ENCODE peak calls at places on chromosomes 6 and 20, in ten cellular contexts. V is ascending aorta; J is lower lobe of right lung; D is cardiac muscle cell; Z is psoas muscle; Q is prostate gland; A is endodermal cell; W is CD4-positive, alpha-beta memory T cell; O is mesendoderm; G is body of pancreas. U is an unnamed sample. For H3K4me1, the result is how much of the 10 kb centered on the place peaks cover.

GRCh38 chr6:148247386-148248063 is 95.1 kb upstream of the SASH1 start:
- DNase-seq in V (no peak), J (no peak), D (no peak), Z (no peak), Q (no peak), A (no peak), W (no peak), O (no peak), G (no peak), U (no peak)

GRCh38 chr6:44178424-44179071 is 19.9 kb downstream of the CAPN11 start:
- DNase-seq in V (no peak), J (peak), D (no peak), Z (no peak), Q (no peak), A (no peak), W (no peak), O (no peak), G (no peak), U (no peak)

GRCh38 chr6:105810105-105810921 is 275.8 kb upstream of the PRDM1 start:
- DNase-seq in V (no peak), J (peak), D (no peak), Z (peak), Q (no peak), A (no peak), W (peak), O (peak), G (no peak), U (no peak)

GRCh38 chr20:10453241-10453640 is 18.1 kb downstream of the SLX4IP start:
- DNase-seq in V (no peak), J (no peak), D (no peak), Z (no peak), Q (no peak), A (no peak), W (peak), O (no peak), G (no peak), U (no peak)

GRCh38 chr20:63807654-63808053 is 23.4 kb downstream of the ZBTB46 start:
- DNase-seq in V (no peak), J (no peak), D (no peak), Z (no peak), Q (no peak), A (no peak), W (no peak), O (no peak), G (no peak), U (no peak)

GRCh38 chr6:10411131-10411914 is 3.6 kb downstream of the TFAP2A start:
- DNase-seq in V (no peak), J (no peak), D (no peak), Z (no peak), Q (no peak), A (peak), W (no peak), O (peak), G (no peak), U (no peak)

GRCh38 chr6:170297577-170298330 is 6.9 kb upstream of the DLL1 start:
- DNase-seq in V (peak), J (no peak), D (no peak), Z (no peak), Q (no peak), A (peak), W (no peak), O (no peak), G (no peak), U (no peak)

GRCh38 chr6:85348643-85349042 is 101.2 kb upstream of the NT5E start:
- DNase-seq in V (no peak), J (no peak), D (no peak), Z (no peak), Q (no peak), A (no peak), W (no peak), O (peak), G (no peak), U (no peak)

GRCh38 chr6:88662653-88663174 is 300.7 kb downstream of the RNGTT start:
- DNase-seq in V (no peak), J (no peak), D (no peak), Z (no peak), Q (no peak), A (no peak), W (no peak), O (no peak), G (no peak), U (no peak)

GRCh38 chr20:25284131-25284601 is 36.3 kb downstream of the PYGB start:
- DNase-seq in V (peak), J (peak), D (no peak), Z (no peak), Q (no peak), A (no peak), W (no peak), O (no peak), G (no peak), U (no peak)

GRCh38 chr20:15616626-15617025 is 956.6 kb downstream of the KIF16B start:
- DNase-seq in V (no peak), J (no peak), D (no peak), Z (no peak), Q (no peak), A (no peak), W (no peak), O (no peak), G (no peak), U (no peak)

GRCh38 chr6:87104657-87105056 is 9.8 kb upstream of the CGA start:
- DNase-seq in V (no peak), J (no peak), D (no peak), Z (no peak), Q (no peak), A (no peak), W (no peak), O (no peak), G (no peak), U (no peak)

GRCh38 chr6:155201461-155202226 is 62.2 kb upstream of the CLDN20 start:
- DNase-seq in V (no peak), J (no peak), D (no peak), Z (no peak), Q (no peak), A (no peak), W (no peak), O (no peak), G (no peak), U (no peak)

GRCh38 chr6:100372326-100372725 is 92.4 kb downstream of the SIM1 start:
- DNase-seq in V (no peak), J (no peak), D (no peak), Z (no peak), Q (no peak), A (no peak), W (no peak), O (no peak), G (no peak), U (no peak)

GRCh38 chr20:55561259-55561658 is 444.1 kb downstream of the CBLN4 start:
- DNase-seq in V (no peak), J (no peak), D (no peak), Z (no peak), Q (no peak), A (no peak), W (no peak), O (no peak), G (no peak), U (no peak)

GRCh38 chr6:162829013-162829742 is 101.4 kb downstream of the PACRG start:
- DNase-seq in V (no peak), J (no peak), D (no peak), Z (no peak), Q (no peak), A (no peak), W (no peak), O (no peak), G (no peak), U (no peak)

GRCh38 chr20:63082308-63082938 is 75.7 kb upstream of the BHLHE23 start:
- DNase-seq in V (peak), J (peak), D (peak), Z (peak), Q (no peak), A (peak), W (no peak), O (peak), G (no peak), U (peak)

GRCh38 chr20:37914672-37915433 is 11.9 kb downstream of the VSTM2L start:
- DNase-seq in V (no peak), J (no peak), D (peak), Z (no peak), Q (no peak), A (peak), W (peak), O (peak), G (no peak), U (peak)

GRCh38 chr6:11848252-11848651 is 69.6 kb upstream of the ADTRP start:
- DNase-seq in V (no peak), J (no peak), D (no peak), Z (no peak), Q (no peak), A (no peak), W (no peak), O (no peak), G (no peak), U (no peak)

GRCh38 chr6:55963301-55963700 is 87.9 kb upstream of the BMP5 start:
- DNase-seq in V (no peak), J (no peak), D (peak), Z (no peak), Q (no peak), A (peak), W (no peak), O (peak), G (no peak), U (no peak)

GRCh38 chr6:119148102-119148824 is 69.8 kb upstream of the FAM184A start:
- DNase-seq in V (peak), J (no peak), D (peak), Z (no peak), Q (peak), A (peak), W (no peak), O (peak), G (peak), U (no peak)

GRCh38 chr6:158567871-158568401 is 8.0 kb downstream of the TMEM181 start:
- DNase-seq in V (peak), J (no peak), D (no peak), Z (no peak), Q (no peak), A (no peak), W (peak), O (no peak), G (no peak), U (no peak)

GRCh38 chr6:34021839-34022190 is 124.1 kb downstream of the GRM4 start:
- DNase-seq in V (no peak), J (peak), D (no peak), Z (peak), Q (peak), A (no peak), W (no peak), O (no peak), G (no peak), U (no peak)

GRCh38 chr6:159676804-159677203 is 16.2 kb downstream of the SOD2 start:
- DNase-seq in V (no peak), J (no peak), D (no peak), Z (no peak), Q (no peak), A (no peak), W (no peak), O (no peak), G (no peak), U (no peak)

GRCh38 chr20:62914970-62915457 is 11.3 kb downstream of the DIDO1 start:
- DNase-seq in V (no peak), J (peak), D (peak), Z (no peak), Q (no peak), A (peak), W (no peak), O (peak), G (peak), U (peak)

GRCh38 chr6:144115219-144115618 is 19.8 kb upstream of the SF3B5 start:
- DNase-seq in V (no peak), J (no peak), D (no peak), Z (no peak), Q (no peak), A (no peak), W (no peak), O (no peak), G (no peak), U (no peak)

GRCh38 chr6:35240838-35241801 is 18.4 kb upstream of the ZNF76 start:
- DNase-seq in V (peak), J (peak), D (peak), Z (peak), Q (peak), A (peak), W (peak), O (peak), G (peak), U (peak)

GRCh38 chr6:119129148-119129967 is 50.9 kb upstream of the FAM184A start:
- DNase-seq in V (no peak), J (no peak), D (peak), Z (no peak), Q (peak), A (peak), W (peak), O (peak), G (no peak), U (no peak)

GRCh38 chr6:40308533-40309306 is 278.4 kb downstream of the LRFN2 start:
- DNase-seq in V (peak), J (peak), D (peak), Z (no peak), Q (peak), A (peak), W (no peak), O (peak), G (peak), U (no peak)

GRCh38 chr20:45893831-45894230 is 2.7 kb downstream of the CTSA start:
- DNase-seq in V (no peak), J (no peak), D (no peak), Z (no peak), Q (no peak), A (no peak), W (no peak), O (peak), G (no peak), U (no peak)

GRCh38 chr20:64234291-64234791 is 21.2 kb upstream of the PCMTD2 start:
- DNase-seq in V (no peak), J (peak), D (no peak), Z (peak), Q (no peak), A (no peak), W (no peak), O (no peak), G (peak), U (no peak)

GRCh38 chr6:110575910-110576463 is 99.6 kb upstream of the SLC22A16 start:
- DNase-seq in V (no peak), J (no peak), D (no peak), Z (no peak), Q (no peak), A (no peak), W (no peak), O (no peak), G (no peak), U (no peak)

GRCh38 chr20:46709459-46710148 is at the start of gene SLC2A10:
- DNase-seq in V (peak), J (peak), D (peak), Z (peak), Q (peak), A (peak), W (no peak), O (peak), G (peak), U (no peak)

GRCh38 chr6:33147807-33148666 is 44.2 kb downstream of the COL11A2 start:
- DNase-seq in V (no peak), J (no peak), D (peak), Z (no peak), Q (peak), A (no peak), W (no peak), O (peak), G (peak), U (no peak)

GRCh38 chr6:15987569-15987968 is 141.3 kb upstream of the MYLIP start:
- DNase-seq in V (no peak), J (no peak), D (peak), Z (no peak), Q (no peak), A (no peak), W (no peak), O (peak), G (no peak), U (no peak)

DNA sequence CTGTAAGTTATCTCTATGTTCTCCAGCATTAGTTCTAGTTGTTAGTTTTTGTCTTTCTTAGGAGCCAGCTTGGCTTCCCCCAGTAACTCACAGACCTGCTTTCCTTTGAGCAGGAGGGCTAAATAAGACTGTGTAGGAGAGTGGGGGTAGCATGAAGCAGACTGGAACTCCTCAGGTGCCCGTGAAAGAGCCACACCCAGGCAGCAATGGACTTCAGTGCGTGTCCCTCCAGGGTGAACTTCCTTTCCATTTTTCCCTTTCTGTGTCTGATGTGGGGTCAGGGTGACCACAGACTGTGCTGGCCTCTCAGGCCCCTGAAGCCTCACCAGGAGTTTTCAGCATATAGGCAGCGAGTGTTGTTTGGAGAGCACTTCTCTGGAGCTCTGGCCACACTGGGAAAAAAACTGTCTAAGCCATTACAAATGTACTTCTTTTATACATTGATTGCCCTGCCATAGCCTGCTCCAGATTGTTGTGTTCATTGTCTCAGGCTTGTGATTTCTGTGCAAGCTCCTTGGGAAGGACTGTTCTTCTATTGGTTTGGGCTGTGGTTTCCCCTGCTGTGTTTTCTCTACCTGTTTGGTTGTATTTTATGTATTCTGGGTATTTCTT is 55.7 kb downstream of the SH3BGRL2 start:
- DNase-seq in V (no peak), J (no peak), D (no peak), Z (no peak), Q (no peak), A (no peak), W (no peak), O (no peak), G (no peak), U (no peak)
- H3K4me1 ChIP-seq in V (under half), J (under half), D (under half), Z (under half), Q (under half), A (under half), W (under half), O (under half), G (under half), U (under half)

GRCh38 chr20:48750376-48750775 is 77.4 kb downstream of the PREX1 start:
- DNase-seq in V (no peak), J (no peak), D (no peak), Z (no peak), Q (no peak), A (no peak), W (no peak), O (no peak), G (no peak), U (no peak)

GRCh38 chr20:48754269-48754668 is 73.5 kb downstream of the PREX1 start:
- DNase-seq in V (no peak), J (no peak), D (no peak), Z (no peak), Q (no peak), A (no peak), W (no peak), O (no peak), G (no peak), U (no peak)

GRCh38 chr20:48750941-48751620 is 76.7 kb downstream of the PREX1 start:
- DNase-seq in V (peak), J (peak), D (no peak), Z (peak), Q (no peak), A (peak), W (peak), O (peak), G (no peak), U (peak)

GRCh38 chr20:48752963-48753362 is 74.8 kb downstream of the PREX1 start:
- DNase-seq in V (no peak), J (no peak), D (no peak), Z (no peak), Q (no peak), A (no peak), W (no peak), O (no peak), G (no peak), U (no peak)

DNA sequence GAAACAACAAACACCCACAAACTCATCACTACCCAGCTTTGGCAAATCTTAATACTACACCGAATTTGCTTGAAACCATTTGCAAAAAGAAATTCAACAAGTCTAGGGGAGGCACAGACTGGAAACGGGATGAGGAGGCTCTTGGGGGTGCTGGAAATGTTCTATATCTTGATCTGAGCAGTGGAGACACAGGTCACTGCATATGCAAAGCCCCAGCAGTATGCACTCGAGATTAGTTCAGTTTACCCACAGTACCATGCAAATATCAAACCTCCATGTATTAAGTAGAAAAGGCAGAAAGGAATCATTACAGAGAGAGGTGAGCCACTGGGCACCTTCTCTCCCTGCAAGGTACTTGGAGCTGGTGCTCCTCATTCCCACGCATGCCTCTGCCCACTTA is 75.9 kb downstream of the PREX1 start:
- DNase-seq in V (no peak), J (no peak), D (no peak), Z (no peak), Q (no peak), A (no peak), W (no peak), O (no peak), G (no peak), U (no peak)
- H3K27ac ChIP-seq in V (no peak), J (peak), D (no peak), Z (peak), Q (no peak), A (peak), W (peak), O (no peak), G (no peak), U (peak)

GRCh38 chr20:41047975-41048305 is 19.3 kb downstream of the TOP1 start:
- DNase-seq in V (no peak), J (no peak), D (no peak), Z (no peak), Q (no peak), A (no peak), W (peak), O (no peak), G (no peak), U (peak)
- H3K4me3 ChIP-seq in V (peak), J (peak), D (no peak), Z (peak), Q (no peak), A (no peak), W (peak), O (no peak), G (no peak), U (peak)

DNA sequence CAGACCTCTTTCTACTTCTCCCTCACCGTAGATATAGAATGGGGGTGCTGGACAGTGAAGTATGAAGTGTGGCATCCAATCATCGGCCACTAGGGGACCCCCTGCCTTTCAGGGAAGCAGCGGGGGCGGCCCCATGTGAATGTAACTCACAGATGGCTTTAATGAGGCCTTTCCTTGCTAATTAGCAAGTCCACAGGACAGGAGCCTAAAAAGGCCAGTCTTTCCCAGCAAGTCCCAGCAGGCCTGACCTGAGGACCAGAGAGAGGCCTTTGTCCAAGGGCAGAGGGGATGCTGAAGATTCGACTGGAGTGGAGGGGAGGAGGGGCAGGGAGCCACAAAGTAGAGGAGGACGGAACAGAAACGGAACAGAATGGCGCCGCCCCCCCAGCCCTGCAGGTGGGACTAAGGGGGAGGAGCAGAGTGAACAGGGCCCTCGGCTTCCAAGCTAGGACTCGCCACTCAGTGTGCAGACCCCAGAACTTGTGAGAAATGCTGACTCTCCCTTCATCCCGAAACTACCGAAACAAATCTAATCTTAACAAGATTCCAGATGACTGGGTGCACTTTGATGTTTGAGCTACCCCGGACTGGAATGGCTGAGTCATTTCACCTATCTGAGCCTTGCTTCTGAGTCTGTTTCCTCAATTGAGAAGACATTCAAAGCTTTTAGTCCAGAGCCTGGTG is 5.8 kb downstream of the C6orf132 start:
- DNase-seq in V (no peak), J (no peak), D (peak), Z (no peak), Q (no peak), A (peak), W (no peak), O (peak), G (no peak), U (no peak)
- H3K4me1 ChIP-seq in V (under half), J (under half), D (under half), Z (under half), Q (under half), A (under half), W (under half), O (under half), G (half or more), U (under half)

GRCh38 chr20:22984008-22984407 is 51.1 kb upstream of the SSTR4 start:
- DNase-seq in V (no peak), J (no peak), D (no peak), Z (no peak), Q (no peak), A (no peak), W (no peak), O (no peak), G (no peak), U (no peak)
- H3K27ac ChIP-seq in V (no peak), J (peak), D (no peak), Z (no peak), Q (no peak), A (no peak), W (no peak), O (no peak), G (no peak), U (no peak)

GRCh38 chr6:42391441-42391840 is 60.3 kb downstream of the TRERF1 start:
- DNase-seq in V (no peak), J (no peak), D (no peak), Z (no peak), Q (no peak), A (no peak), W (no peak), O (no peak), G (no peak), U (no peak)
- H3K4me3 ChIP-seq in V (no peak), J (no peak), D (no peak), Z (no peak), Q (no peak), A (no peak), W (no peak), O (no peak), G (no peak), U (peak)